ENCODE peak calls at places on chromosomes 11 and 22, in ten cellular contexts. D is A549, N is GM23248, X is skeletal muscle cell, M is mesendoderm, H is tibial nerve, Y is IMR-90, I is cardiac fibroblast, A is fibroblast of the aortic adventitia, L is trophoblast cell. S is an unnamed sample.
A peak's percentile ranks its signal among the peaks of the same experiment; 100 is the strongest.

GRCh38 chr22:44085743-44086741 is 61.9 kb downstream of the PARVB start:
- DNase-seq in L (peak; percentile 41), D (peak; percentile 75), N (peak; percentile 90), H (no peak), I (peak; percentile 72), A (peak; percentile 92), Y (peak; percentile 53), M (peak; percentile 66), X (peak; percentile 31), S (no peak)

GRCh38 chr11:66768088-66768521 is 39.1 kb upstream of the SPTBN2 start:
- DNase-seq in A (peak; percentile 58), D (peak; percentile 51), M (no peak), X (peak; percentile 43), N (peak; percentile 19), Y (peak; percentile 21), I (peak; percentile 82), L (peak; percentile 16), H (no peak), S (no peak)

GRCh38 chr22:42316988-42317387 is 46.5 kb upstream of the TCF20 start:
- DNase-seq in H (no peak), A (peak; percentile 52), M (no peak), N (peak; percentile 80), L (no peak), D (no peak), Y (no peak), I (peak; percentile 5), X (no peak), S (no peak)

GRCh38 chr11:132022718-132023117 is 652.3 kb downstream of the NTM start:
- DNase-seq in Y (peak; percentile 81), X (peak; percentile 27), N (peak; percentile 52), M (peak; percentile 24), L (no peak), I (no peak), H (no peak), A (peak; percentile 94), D (no peak), S (no peak)

GRCh38 chr11:45075519-45075918 is 70.9 kb upstream of the PRDM11 start:
- DNase-seq in D (no peak), X (no peak), I (no peak), L (no peak), Y (no peak), M (no peak), N (no peak), A (no peak), H (no peak), S (no peak)

GRCh38 chr11:2387266-2387982 is 10.3 kb downstream of the CD81 start:
- DNase-seq in X (no peak), M (no peak), N (peak; percentile 60), L (no peak), Y (peak; percentile 52), I (peak; percentile 45), A (peak; percentile 25), D (no peak), H (no peak), S (no peak)

GRCh38 chr11:74138021-74138420 is 32.8 kb downstream of the C2CD3 start:
- DNase-seq in L (no peak), X (no peak), M (no peak), H (no peak), N (peak; percentile 2), D (peak; percentile 68), Y (peak; percentile 78), I (peak; percentile 42), A (no peak), S (no peak)

GRCh38 chr11:86390499-86390898 is 15.8 kb downstream of the CCDC81 start:
- DNase-seq in I (no peak), X (no peak), L (no peak), Y (no peak), A (no peak), M (no peak), H (no peak), N (no peak), D (no peak), S (no peak)

GRCh38 chr11:103091024-103091423 is 936 bp downstream of the DCUN1D5 start:
- DNase-seq in M (peak; percentile 45), D (peak; percentile 22), I (peak; percentile 25), A (peak; percentile 23), H (no peak), N (peak; percentile 54), Y (peak; percentile 4), X (no peak), L (peak; percentile 11), S (no peak)

GRCh38 chr11:65424200-65425104 is 1.9 kb downstream of the NEAT1 start:
- DNase-seq in D (peak; percentile 73), A (peak; percentile 82), H (no peak), I (peak; percentile 59), N (peak; percentile 80), L (peak; percentile 59), M (no peak), X (no peak), Y (peak; percentile 54), S (no peak)

GRCh38 chr11:85718991-85719807 is 33.2 kb upstream of the CCDC89 start:
- DNase-seq in Y (peak; percentile 100), N (peak; percentile 98), L (peak; percentile 93), A (peak; percentile 95), H (peak; percentile 17), I (peak; percentile 99), D (peak; percentile 91), X (peak; percentile 96), M (peak; percentile 97), S (peak; percentile 9)

GRCh38 chr11:86037743-86038142 is 31.1 kb downstream of the PICALM start:
- DNase-seq in M (no peak), L (no peak), D (no peak), N (no peak), I (no peak), Y (no peak), X (no peak), A (no peak), H (no peak), S (no peak)

GRCh38 chr11:78991681-78992080 is 417.0 kb upstream of the NARS2 start:
- DNase-seq in H (no peak), I (no peak), D (no peak), L (no peak), M (no peak), A (no peak), X (no peak), Y (no peak), N (no peak), S (no peak)

GRCh38 chr22:44519895-44520294 is 21.9 kb upstream of the RTL6 start:
- DNase-seq in H (no peak), D (no peak), M (no peak), Y (no peak), X (no peak), L (no peak), A (no peak), I (no peak), N (no peak), S (no peak)

GRCh38 chr11:72940417-72940816 is 126.2 kb downstream of the ATG16L2 start:
- DNase-seq in Y (no peak), M (no peak), A (no peak), I (no peak), D (no peak), L (no peak), N (no peak), H (no peak), X (no peak), S (no peak)
- H3K4me3 ChIP-seq in Y (no peak overlapping the region), M (no peak overlapping the region), A (no peak overlapping the region), I (no peak overlapping the region), D (no peak overlapping the region), L (no peak overlapping the region), N (no peak overlapping the region), H (no peak overlapping the region), X (no peak overlapping the region), S (no peak overlapping the region)

DNA sequence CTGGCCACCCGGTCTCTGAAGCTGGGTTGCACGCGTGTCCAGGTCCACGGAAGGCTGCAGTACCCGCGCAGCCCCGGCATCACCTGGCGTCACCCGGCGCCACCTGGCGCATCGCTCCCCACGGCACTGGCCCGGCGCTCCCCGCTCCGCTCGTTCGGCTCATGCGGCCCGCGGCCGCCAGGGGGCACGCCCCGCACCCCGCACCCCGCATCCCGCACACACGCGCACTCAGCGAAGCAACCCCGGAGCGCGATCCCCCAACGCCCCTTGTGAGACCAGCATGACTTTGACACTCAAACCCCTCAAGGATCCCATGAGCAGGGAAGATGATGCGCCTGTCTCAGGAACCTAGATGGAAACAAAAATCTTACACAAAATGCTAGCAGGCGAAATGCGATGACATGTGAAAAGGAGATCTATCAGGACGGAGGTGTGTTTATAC is 11.9 kb downstream of the B3GNT6 start:
- DNase-seq in A (no peak), X (no peak), D (peak; percentile 57), I (peak; percentile 20), Y (no peak), H (no peak), M (peak; percentile 56), L (peak; percentile 50), N (peak; percentile 50), S (no peak)
- H3K4me3 ChIP-seq in A (peak overlapping the region; percentile 22), X (peak overlapping the region; percentile 15), D (peak overlapping the region; percentile 26), I (no peak overlapping the region), Y (peak overlapping the region; percentile 23), H (no peak overlapping the region), M (no peak overlapping the region), L (no peak overlapping the region), N (no peak overlapping the region), S (no peak overlapping the region)

DNA sequence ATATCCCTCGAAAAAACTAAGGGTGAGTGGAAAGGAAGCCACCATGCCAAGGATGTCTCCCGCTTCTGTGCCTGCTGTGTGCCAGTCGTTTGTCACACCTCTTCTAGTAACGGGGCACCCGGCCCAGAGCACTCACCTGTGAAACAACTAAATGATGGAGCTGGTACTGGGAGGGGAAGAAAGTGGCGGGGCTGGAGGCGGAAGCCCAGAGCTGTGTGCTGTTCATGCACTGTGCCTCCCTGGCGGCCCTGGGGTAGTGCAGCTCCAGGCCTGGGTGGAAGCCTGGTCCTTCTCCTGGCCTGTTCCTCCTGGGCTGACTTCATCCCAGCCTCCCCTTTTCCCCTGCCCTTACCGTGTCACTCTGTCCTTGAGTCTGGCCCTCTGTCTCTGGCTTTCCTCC is 130.2 kb downstream of the CEP164 start:
- DNase-seq in A (no peak), X (no peak), D (no peak), I (no peak), Y (no peak), H (no peak), M (no peak), N (no peak), L (no peak), S (no peak)
- H3K4me3 ChIP-seq in A (no peak overlapping the region), X (no peak overlapping the region), D (no peak overlapping the region), I (no peak overlapping the region), Y (no peak overlapping the region), H (no peak overlapping the region), M (no peak overlapping the region), N (no peak overlapping the region), L (no peak overlapping the region), S (no peak overlapping the region)

DNA sequence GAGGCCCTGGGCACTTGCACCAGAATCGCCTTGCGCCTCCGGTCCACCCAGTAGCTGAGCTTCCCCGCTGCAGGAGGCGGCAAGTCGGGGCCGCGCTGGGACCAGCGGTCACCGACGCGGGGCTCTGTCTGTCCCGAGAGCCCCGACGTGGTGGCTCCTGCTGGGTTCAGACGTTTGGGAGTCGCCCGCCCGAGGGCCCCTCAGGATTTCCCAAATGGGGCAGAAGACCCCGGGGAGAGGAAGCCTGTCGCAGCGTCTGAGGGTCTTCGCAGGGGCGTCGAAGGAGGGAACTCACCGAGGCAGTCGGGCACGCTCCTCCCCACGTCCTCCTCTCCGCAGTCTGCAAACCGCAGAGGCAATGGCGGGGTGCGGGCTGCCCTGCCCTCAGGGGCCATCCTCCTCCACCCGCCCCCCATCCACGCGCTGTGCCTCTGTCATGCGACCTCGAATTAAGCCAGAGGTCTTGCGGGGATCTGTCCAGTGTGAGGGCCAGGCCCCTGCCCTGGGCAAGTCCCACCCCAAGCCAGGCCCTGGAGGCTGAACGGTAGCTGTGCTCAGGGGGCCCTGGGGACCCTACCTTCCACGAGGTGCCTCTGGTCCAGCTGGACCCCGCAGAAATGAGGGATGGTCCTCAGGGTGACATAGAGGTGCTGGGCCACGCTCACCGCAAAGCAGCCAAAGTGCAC is 12.5 kb downstream of the IL17REL start:
- DNase-seq in M (no peak), D (no peak), N (no peak), Y (no peak), I (no peak), L (no peak), H (no peak), A (no peak), X (no peak), S (peak; percentile 60)
- H3K4me3 ChIP-seq in M (no peak overlapping the region), D (peak overlapping the region; percentile 41), N (no peak overlapping the region), Y (no peak overlapping the region), I (no peak overlapping the region), L (no peak overlapping the region), H (no peak overlapping the region), A (no peak overlapping the region), X (peak overlapping the region; percentile 17), S (peak overlapping the region; percentile 2)

S was measured in ascending aorta.